ENCODE peak calls at places on chromosomes 6 and 20, in seven cellular contexts. B, L, S, J, R, W and C are unnamed samples.

GRCh38 chr6:149563928-149564325 is 2.2 kb upstream of the GINM1 start:
- DNase-seq in B (no peak), L (no peak), S (no peak), J (no peak), R (no peak), W (no peak), C (no peak)

GRCh38 chr6:105941616-105942412 is 144.3 kb upstream of the PRDM1 start:
- DNase-seq in B (peak; percentile 56), L (no peak), S (no peak), J (no peak), R (peak; percentile 6), W (no peak), C (no peak)

GRCh38 chr20:7497985-7498384 is 442.3 kb downstream of the HAO1 start:
- DNase-seq in B (peak; percentile 93), L (no peak), S (no peak), J (peak; percentile 61), R (peak; percentile 95), W (no peak), C (no peak)

GRCh38 chr6:78583079-78583478 is 284.3 kb upstream of the IRAK1BP1 start:
- DNase-seq in B (no peak), L (no peak), S (no peak), J (no peak), R (no peak), W (no peak), C (no peak)

GRCh38 chr6:30327232-30327746 is 562 bp downstream of the TRIM39 start:
- DNase-seq in B (no peak), L (no peak), S (no peak), J (no peak), R (peak; percentile 0), W (no peak), C (no peak)

GRCh38 chr6:109182590-109182989 is 87.3 kb downstream of the CEP57L1 start:
- DNase-seq in B (no peak), L (no peak), S (no peak), J (no peak), R (no peak), W (no peak), C (no peak)

GRCh38 chr20:19251506-19251905 is 39.1 kb downstream of the SLC24A3 start:
- DNase-seq in B (no peak), L (no peak), S (no peak), J (no peak), R (no peak), W (peak; percentile 12), C (no peak)

GRCh38 chr6:27139753-27140522 is 107.6 kb upstream of the PRSS16 start:
- DNase-seq in B (peak; percentile 43), L (peak; percentile 84), S (no peak), J (peak; percentile 48), R (peak; percentile 33), W (peak; percentile 46), C (no peak)

GRCh38 chr20:8156603-8157079 is 24.6 kb downstream of the PLCB1 start:
- DNase-seq in B (peak; percentile 66), L (peak; percentile 32), S (no peak), J (peak; percentile 52), R (peak; percentile 67), W (no peak), C (no peak)

GRCh38 chr6:83185096-83185495 is 8.0 kb downstream of the PGM3 start:
- DNase-seq in B (no peak), L (no peak), S (no peak), J (no peak), R (no peak), W (no peak), C (no peak)

GRCh38 chr20:37494796-37495195 is 26.3 kb upstream of the NNAT start:
- DNase-seq in B (no peak), L (no peak), S (peak; percentile 11), J (no peak), R (no peak), W (no peak), C (no peak)

GRCh38 chr20:44056010-44056698 is 130.8 kb downstream of the JPH2 start:
- DNase-seq in B (peak; percentile 25), L (peak; percentile 50), S (peak; percentile 72), J (peak; percentile 36), R (no peak), W (no peak), C (peak; percentile 19)
- TF ChIP-seq CTCF in B (peak; percentile 42), L (peak; percentile 20), S (peak; percentile 71), J (peak; percentile 33), R (no peak), W (no peak), C (peak; percentile 19)

DNA sequence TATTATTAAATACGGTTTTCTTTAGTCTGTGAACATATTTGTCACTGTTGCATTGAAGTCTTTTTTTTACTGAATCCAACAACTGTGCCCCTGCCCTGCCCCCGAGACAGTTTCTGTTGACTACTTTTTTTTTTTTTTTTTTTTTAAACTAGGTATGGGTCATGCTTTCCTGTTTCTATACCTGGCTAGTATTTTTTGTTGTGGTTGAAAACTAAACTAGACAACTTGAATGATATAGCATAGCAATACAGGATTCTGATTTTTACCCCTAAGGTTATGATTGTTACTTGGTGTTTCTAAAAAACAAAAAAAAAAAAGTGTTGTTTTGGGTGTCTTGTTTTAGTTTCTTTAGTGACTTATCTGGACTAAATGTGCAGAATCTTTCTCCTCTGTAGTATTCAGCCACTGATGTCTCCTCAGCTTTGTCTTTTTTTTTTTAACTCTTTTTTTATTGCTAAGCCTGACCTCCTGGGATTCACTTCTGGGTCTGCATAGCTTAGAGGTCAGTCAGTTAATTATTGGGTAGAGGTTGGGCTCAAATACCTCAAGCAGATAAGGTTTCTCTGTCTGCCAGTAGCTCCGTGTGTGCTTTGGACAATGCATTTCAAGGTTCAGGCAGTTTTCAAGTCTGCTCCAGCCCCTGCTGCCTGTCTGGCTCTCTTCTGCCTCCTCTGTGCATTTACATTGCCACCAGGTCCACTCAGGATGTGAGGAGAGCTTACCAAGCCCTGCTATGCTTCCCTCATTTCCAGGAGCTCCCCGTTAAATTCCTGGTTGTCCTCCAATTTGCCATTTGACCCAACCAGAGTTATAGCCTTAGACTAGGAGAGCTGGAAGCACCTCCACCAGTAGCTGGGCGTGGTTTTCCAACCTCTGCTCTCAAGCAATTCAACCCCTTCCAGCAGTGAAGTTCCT is 91.4 kb downstream of the SYNDIG1 start:
- DNase-seq in B (no peak), L (no peak), S (no peak), J (no peak), R (peak; percentile 1), W (no peak), C (no peak)
- TF ChIP-seq CTCF in B (no peak), L (no peak), S (no peak), J (no peak), R (no peak), W (no peak), C (no peak)

GRCh38 chr6:161242779-161243693 is 30.8 kb downstream of the AGPAT4 start:
- DNase-seq in B (no peak), L (no peak), S (no peak), J (no peak), R (peak; percentile 89), W (no peak), C (peak; percentile 90)
- TF ChIP-seq CTCF in B (no peak), L (no peak), S (no peak), J (no peak), R (no peak), W (no peak), C (peak; percentile 16)

DNA sequence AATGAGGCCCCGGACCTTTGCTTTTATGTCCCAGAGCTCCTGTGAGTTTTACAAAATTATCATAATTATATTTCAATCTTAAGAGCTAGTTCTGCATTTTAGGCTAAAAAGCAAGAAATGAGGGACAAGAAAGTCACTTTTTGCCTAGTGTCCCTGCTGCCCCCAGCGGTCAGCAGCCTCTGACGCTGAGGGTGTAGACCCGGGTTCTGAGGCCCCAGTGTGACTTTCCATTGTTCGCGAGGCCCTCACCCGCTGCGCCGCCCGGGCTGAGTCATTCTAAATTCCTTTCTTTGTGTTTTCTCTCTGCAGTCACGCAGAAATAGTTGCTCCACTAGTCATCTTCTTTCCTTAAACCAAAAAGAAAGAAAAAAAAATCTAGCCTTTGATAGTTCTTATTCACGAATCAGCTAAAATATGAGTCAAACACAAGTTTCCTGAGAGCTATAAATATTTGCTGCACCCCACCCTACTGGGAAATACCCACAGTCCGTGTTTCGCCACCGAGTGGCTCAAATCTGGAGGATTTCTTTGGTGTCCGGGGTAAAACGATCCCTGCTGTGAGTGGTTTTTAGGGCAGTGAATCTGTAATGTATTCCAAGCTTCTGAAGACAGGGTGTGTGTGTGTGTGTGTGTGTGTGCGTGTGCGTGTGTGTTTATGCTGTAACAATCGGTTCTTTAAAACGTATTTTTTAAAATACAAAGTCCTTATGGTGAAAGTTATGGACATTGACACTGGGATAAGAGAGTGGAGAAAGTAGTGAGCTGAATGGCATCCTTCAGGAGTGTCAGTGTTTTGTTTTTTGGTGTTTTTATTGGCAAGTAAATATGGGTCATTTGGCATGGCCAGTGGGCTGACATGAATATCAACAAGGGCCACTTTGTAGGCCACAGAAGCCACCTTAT is 59.7 kb upstream of the EEF1A1 start:
- DNase-seq in B (peak; percentile 99), L (peak; percentile 85), S (peak; percentile 69), J (peak; percentile 96), R (peak; percentile 98), W (peak; percentile 70), C (peak; percentile 71)
- TF ChIP-seq CTCF in B (peak; percentile 63), L (peak; percentile 46), S (no peak), J (peak; percentile 39), R (peak; percentile 28), W (no peak), C (peak; percentile 24)

GRCh38 chr6:3561745-3562144 is 104.9 kb upstream of the SLC22A23 start:
- DNase-seq in B (peak; percentile 82), L (peak; percentile 4), S (no peak), J (peak; percentile 43), R (no peak), W (no peak), C (no peak)
- TF ChIP-seq CTCF in B (peak; percentile 41), L (no peak), S (no peak), J (no peak), R (no peak), W (no peak), C (no peak)

DNA sequence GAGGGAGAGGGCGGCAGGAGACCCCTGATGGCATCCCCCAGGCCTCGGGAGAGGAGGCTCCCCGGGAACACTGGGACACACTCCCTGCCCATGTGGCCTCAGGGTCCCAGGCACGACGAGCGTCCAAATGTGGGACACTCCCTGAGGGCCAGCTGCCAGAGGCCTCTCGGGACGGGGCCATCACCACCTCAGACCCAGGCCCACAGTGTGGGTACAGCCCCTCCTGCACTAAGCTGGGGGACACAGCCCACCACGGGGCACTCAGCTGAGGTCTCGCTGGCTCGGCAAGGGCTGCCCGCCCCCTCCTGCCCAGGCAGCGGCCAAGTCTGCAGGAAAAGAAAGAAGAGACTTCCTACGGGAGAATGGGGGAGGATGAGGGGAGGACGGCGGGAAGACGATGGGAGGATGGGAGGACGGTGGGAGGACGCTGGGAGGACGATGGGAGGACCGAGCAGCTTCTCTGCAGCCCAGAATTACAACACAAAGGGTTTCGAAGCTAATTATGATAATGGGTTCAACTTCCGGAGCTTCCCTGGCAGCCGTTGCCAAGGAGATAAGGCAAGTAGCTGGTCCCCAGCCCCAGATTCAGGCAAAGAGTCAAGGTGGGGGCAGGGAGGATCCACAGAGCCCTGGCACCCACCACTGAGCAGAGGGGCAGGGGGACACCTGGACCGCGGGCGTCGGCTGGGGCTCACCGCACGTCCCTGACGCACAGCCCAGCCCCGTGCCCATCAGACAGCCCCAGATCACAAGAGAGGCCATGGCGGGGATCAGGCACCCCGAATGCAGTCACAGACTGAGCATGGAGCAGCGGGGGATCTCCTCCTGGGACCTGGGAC is 17.5 kb downstream of the KCNQ2 start:
- DNase-seq in B (no peak), L (no peak), S (no peak), J (no peak), R (no peak), W (no peak), C (no peak)
- TF ChIP-seq CTCF in B (no peak), L (no peak), S (no peak), J (no peak), R (no peak), W (no peak), C (no peak)